ENCODE peak calls at places on chromosomes 11 and 22, in four cellular contexts. M, Y, A and E are unnamed samples.

GRCh38 chr11:31810779-31811647 is at the start of gene PAX6:
- DNase-seq in M (no peak), Y (no peak), A (no peak), E (no peak)

GRCh38 chr11:58763120-58763490 is 31.4 kb upstream of the GLYAT start:
- DNase-seq in M (no peak), Y (no peak), A (no peak), E (no peak)

GRCh38 chr22:19002684-19003038 is 66.6 kb upstream of the PRODH start:
- DNase-seq in M (no peak), Y (no peak), A (no peak), E (no peak)

GRCh38 chr22:30286813-30287625 is 2.3 kb downstream of the CASTOR1 start:
- DNase-seq in M (peak), Y (peak), A (peak), E (peak)

GRCh38 chr11:28110108-28110838 is 2.1 kb downstream of the METTL15 start:
- DNase-seq in M (peak), Y (peak), A (peak), E (peak)

GRCh38 chr22:49299821-49300231 is 527.8 kb downstream of the BRD1 start:
- DNase-seq in M (no peak), Y (no peak), A (no peak), E (no peak)

GRCh38 chr11:65658174-65659021 is 4.3 kb downstream of the RELA start:
- DNase-seq in M (no peak), Y (no peak), A (no peak), E (no peak)

GRCh38 chr11:1451781-1452470 is 34.7 kb downstream of the MOB2 start:
- DNase-seq in M (no peak), Y (no peak), A (no peak), E (no peak)

GRCh38 chr11:75219869-75220268 is 20.7 kb upstream of the TPBGL start:
- DNase-seq in M (no peak), Y (no peak), A (no peak), E (no peak)

GRCh38 chr11:46560300-46561025 is 33.4 kb downstream of the AMBRA1 start:
- DNase-seq in M (peak), Y (no peak), A (no peak), E (peak)

GRCh38 chr22:18091916-18092526 is 14.2 kb downstream of the PEX26 start:
- DNase-seq in M (peak), Y (no peak), A (peak), E (no peak)

GRCh38 chr11:93031386-93031785 is 61.9 kb downstream of the MTNR1B start:
- DNase-seq in M (no peak), Y (no peak), A (no peak), E (no peak)

GRCh38 chr22:20782601-20783299 is 8.8 kb downstream of the SERPIND1 start:
- DNase-seq in M (no peak), Y (no peak), A (no peak), E (no peak)

GRCh38 chr11:113203332-113203731 is 111.1 kb upstream of the TTC12 start:
- DNase-seq in M (no peak), Y (no peak), A (no peak), E (peak)

GRCh38 chr11:47055534-47055933 is 119.0 kb downstream of the CSTPP1 start:
- DNase-seq in M (no peak), Y (no peak), A (no peak), E (no peak)

GRCh38 chr11:63560506-63561179 is 2.5 kb downstream of the PLAAT2 start:
- DNase-seq in M (no peak), Y (no peak), A (peak), E (peak)

GRCh38 chr11:133347988-133348387 is 184.3 kb downstream of the OPCML start:
- DNase-seq in M (no peak), Y (no peak), A (no peak), E (no peak)

GRCh38 chr11:2789791-2790580 is 90.2 kb upstream of the KCNQ1OT1 start:
- DNase-seq in M (no peak), Y (no peak), A (peak), E (no peak)

GRCh38 chr11:118045191-118045590 is 31.7 kb upstream of the TMPRSS4 start:
- DNase-seq in M (no peak), Y (no peak), A (no peak), E (no peak)

GRCh38 chr11:91248199-91248807 is 976.3 kb upstream of the FAT3 start:
- DNase-seq in M (peak), Y (no peak), A (no peak), E (peak)

GRCh38 chr22:16936625-16937024 is 71.4 kb downstream of the GAB4 start:
- DNase-seq in M (no peak), Y (no peak), A (no peak), E (no peak)

GRCh38 chr11:73141031-73141308 is 1.1 kb downstream of the FCHSD2 start:
- DNase-seq in M (peak), Y (no peak), A (peak), E (no peak)

GRCh38 chr22:42217019-42217751 is 53.3 kb downstream of the TCF20 start:
- DNase-seq in M (no peak), Y (no peak), A (no peak), E (no peak)

GRCh38 chr11:102196816-102197215 is 86.6 kb downstream of the YAP1 start:
- DNase-seq in M (no peak), Y (no peak), A (no peak), E (no peak)

GRCh38 chr11:96506953-96507354 is 117.1 kb downstream of the JRKL start:
- DNase-seq in M (no peak), Y (no peak), A (no peak), E (no peak)

GRCh38 chr22:42301742-42302102 is 31.3 kb upstream of the TCF20 start:
- DNase-seq in M (no peak), Y (no peak), A (no peak), E (no peak)

GRCh38 chr22:44668190-44668885 is 33.7 kb upstream of the PRR5 start:
- DNase-seq in M (peak), Y (no peak), A (peak), E (no peak)

GRCh38 chr11:118922745-118923627 is 2.7 kb downstream of the BCL9L start:
- DNase-seq in M (no peak), Y (no peak), A (no peak), E (no peak)

GRCh38 chr22:37240941-37241320 is 3.1 kb downstream of the RAC2 start:
- DNase-seq in M (no peak), Y (no peak), A (no peak), E (no peak)

GRCh38 chr22:22171357-22172218 is 73.0 kb upstream of the VPREB1 start:
- DNase-seq in M (no peak), Y (no peak), A (no peak), E (no peak)

GRCh38 chr11:104968856-104969776 is 742 bp upstream of the CASP4 start:
- DNase-seq in M (no peak), Y (no peak), A (peak), E (no peak)

GRCh38 chr22:36455571-36456458 is 25.6 kb downstream of the TXN2 start:
- DNase-seq in M (no peak), Y (no peak), A (no peak), E (no peak)

GRCh38 chr22:24189249-24190158 is 8.2 kb downstream of the SUSD2 start:
- DNase-seq in M (peak), Y (peak), A (peak), E (peak)

GRCh38 chr22:49966716-49967332 is 6.3 kb downstream of the PIM3 start:
- DNase-seq in M (no peak), Y (no peak), A (peak), E (peak)